ENCODE peak calls at places on chromosomes 5 and 9, in seven cellular contexts. T is sigmoid colon, G is suprapubic skin, O is GM23338, M is HCT116, P is spleen, X is HepG2. D is an unnamed sample. For H3K27me3, the result is how much of the 10 kb centered on the place peaks cover.

GRCh38 chr9:20357207-20357503 is 265.1 kb downstream of the MLLT3 start:
- DNase-seq in O (no peak), M (no peak), X (no peak), T (no peak), G (no peak), P (no peak), D (no peak)

GRCh38 chr9:17401858-17402257 is 177.0 kb upstream of the SH3GL2 start:
- DNase-seq in O (no peak), T (no peak), M (no peak), X (no peak), G (no peak), P (no peak), D (no peak)

GRCh38 chr9:75072895-75073294 is 15.1 kb downstream of the NMRK1 start:
- DNase-seq in X (no peak), G (no peak), P (no peak), O (no peak), T (no peak), M (no peak), D (no peak)

GRCh38 chr9:128414461-128414860 is 6.2 kb upstream of the CERCAM start:
- DNase-seq in G (no peak), O (peak), T (no peak), P (no peak), X (peak), M (no peak), D (no peak)

GRCh38 chr5:120388016-120388781 is 75.9 kb upstream of the PRR16 start:
- DNase-seq in P (no peak), O (no peak), X (no peak), M (no peak), T (no peak), G (no peak), D (no peak)

GRCh38 chr5:110917161-110917875 is 154.2 kb upstream of the TSLP start:
- DNase-seq in O (no peak), P (no peak), M (no peak), G (no peak), X (no peak), T (no peak), D (no peak)

GRCh38 chr5:163574477-163575440 is 69.3 kb downstream of the MAT2B start:
- DNase-seq in M (no peak), G (no peak), T (no peak), X (no peak), O (no peak), P (no peak), D (no peak)

GRCh38 chr5:7904170-7904569 is 35.2 kb downstream of the MTRR start:
- DNase-seq in M (no peak), X (peak), P (no peak), O (no peak), G (no peak), T (no peak), D (no peak)

GRCh38 chr9:85444243-85444642 is 297.5 kb downstream of the AGTPBP1 start:
- DNase-seq in X (no peak), G (no peak), T (no peak), P (no peak), M (no peak), O (no peak), D (no peak)

GRCh38 chr5:173806270-173807035 is 81.7 kb upstream of the CPEB4 start:
- DNase-seq in T (no peak), O (no peak), P (no peak), M (no peak), G (no peak), X (peak), D (no peak)

GRCh38 chr5:156328176-156328575 is 1.2 kb downstream of the SGCD start:
- DNase-seq in G (no peak), O (no peak), X (no peak), M (no peak), P (no peak), T (no peak), D (no peak)

GRCh38 chr5:150502106-150502505 is 5.8 kb upstream of the NDST1 start:
- DNase-seq in P (no peak), T (no peak), M (no peak), X (no peak), O (no peak), G (no peak), D (no peak)

GRCh38 chr9:128702949-128703615 is 779 bp downstream of the PKN3 start:
- DNase-seq in T (peak), P (peak), O (peak), M (no peak), X (no peak), G (no peak), D (no peak)

GRCh38 chr9:137435980-137436760 is 5.0 kb downstream of the ENTPD8 start:
- DNase-seq in T (peak), G (no peak), X (peak), O (no peak), M (peak), P (peak), D (peak)

GRCh38 chr5:36150676-36151433 is 832 bp downstream of the LMBRD2 start:
- DNase-seq in O (peak), P (peak), M (peak), X (peak), G (no peak), T (no peak), D (peak)

GRCh38 chr9:136700959-136701664 is 11.3 kb upstream of the DIPK1B start:
- DNase-seq in X (no peak), M (no peak), P (peak), G (no peak), O (no peak), T (no peak), D (no peak)

GRCh38 chr9:94005272-94005901 is 50.2 kb upstream of the BARX1 start:
- DNase-seq in X (no peak), T (no peak), O (no peak), M (no peak), P (no peak), G (no peak), D (peak)

GRCh38 chr9:32968101-32969011 is 33.1 kb downstream of the APTX start:
- DNase-seq in X (peak), G (no peak), M (peak), P (no peak), O (peak), T (no peak), D (peak)

GRCh38 chr9:16417101-16417500 is 453.4 kb downstream of the BNC2 start:
- DNase-seq in T (no peak), P (no peak), X (no peak), G (no peak), M (no peak), O (no peak), D (no peak)

GRCh38 chr5:5209101-5209500 is 69.0 kb downstream of the ADAMTS16 start:
- DNase-seq in T (no peak), G (no peak), M (no peak), X (no peak), P (no peak), O (no peak), D (no peak)

GRCh38 chr5:2383678-2384025 is 367.8 kb downstream of the IRX2 start:
- DNase-seq in T (no peak), P (no peak), O (no peak), G (no peak), M (no peak), X (no peak), D (no peak)

GRCh38 chr5:67581203-67581602 is 384.6 kb upstream of the CD180 start:
- DNase-seq in G (no peak), X (no peak), T (no peak), P (no peak), M (no peak), O (no peak), D (no peak)

GRCh38 chr9:114718801-114719221 is 36.8 kb upstream of the TEX48 start:
- DNase-seq in O (peak), T (no peak), G (no peak), P (no peak), X (no peak), M (peak), D (peak)

GRCh38 chr5:112418412-112419049 is 546 bp downstream of the EPB41L4A start:
- DNase-seq in X (no peak), G (no peak), T (no peak), O (peak), P (no peak), M (no peak), D (no peak)

GRCh38 chr5:13930721-13931246 is 13.7 kb downstream of the DNAH5 start:
- DNase-seq in M (no peak), P (no peak), T (no peak), G (no peak), O (no peak), X (no peak), D (no peak)

GRCh38 chr5:157915638-157916037 is 56.7 kb upstream of the CLINT1 start:
- DNase-seq in M (no peak), X (peak), P (peak), T (peak), O (no peak), G (no peak), D (peak)

GRCh38 chr5:133818031-133818431 is 150.4 kb downstream of the C5orf15 start:
- DNase-seq in P (no peak), T (peak), O (no peak), G (no peak), M (no peak), X (no peak), D (peak)

GRCh38 chr9:8095531-8096223 is 296.1 kb upstream of the DMAC1 start:
- DNase-seq in G (no peak), X (no peak), O (no peak), T (no peak), M (no peak), P (no peak), D (no peak)

GRCh38 chr5:170573119-170573518 is 69.3 kb downstream of the KCNIP1 start:
- DNase-seq in O (peak), M (no peak), P (no peak), G (peak), T (no peak), X (no peak), D (no peak)

GRCh38 chr5:137231535-137231934 is 267.6 kb downstream of the SPOCK1 start:
- DNase-seq in X (no peak), T (no peak), O (no peak), P (no peak), G (no peak), M (no peak), D (no peak)

GRCh38 chr9:77892171-77892570 is 139.4 kb downstream of the GNAQ start:
- DNase-seq in G (no peak), X (no peak), O (no peak), T (no peak), P (no peak), M (no peak), D (no peak)

GRCh38 chr5:155919125-155919524 is 407.8 kb upstream of the SGCD start:
- DNase-seq in X (no peak), G (no peak), O (no peak), M (no peak), T (no peak), P (no peak), D (no peak)

DNA sequence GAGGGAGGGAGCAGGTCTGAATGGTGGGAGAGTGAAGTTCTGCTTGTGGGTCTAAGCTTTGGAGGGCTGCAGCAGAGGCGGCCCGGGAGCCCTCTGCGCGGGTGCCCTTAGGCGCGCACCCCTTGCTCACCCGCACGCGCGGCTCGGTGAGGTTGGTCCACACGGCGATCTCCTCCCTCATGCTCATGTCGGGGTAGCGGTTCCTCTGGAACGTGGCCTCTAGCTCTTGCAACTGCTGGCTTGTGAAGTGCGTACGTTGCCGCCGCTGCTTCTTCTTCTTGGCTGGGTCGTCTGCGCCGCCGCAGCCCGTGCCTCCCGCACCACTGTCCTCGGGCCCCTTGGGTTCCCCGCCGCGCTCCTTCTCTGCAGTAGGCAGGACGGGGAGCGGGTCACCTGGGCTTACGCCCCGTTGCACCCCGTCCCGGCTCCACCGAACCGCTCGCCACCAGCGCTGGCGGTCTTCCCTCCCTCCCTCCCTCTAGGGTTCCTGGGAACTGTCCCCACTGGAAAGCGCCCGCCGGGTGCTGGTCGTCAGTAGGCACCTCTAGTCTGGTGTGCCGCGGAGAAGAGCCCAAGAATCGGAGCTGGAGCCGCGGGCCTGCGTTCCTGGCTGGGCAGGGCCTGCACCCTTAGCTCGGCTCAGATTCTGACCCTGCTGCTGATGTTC is 2.7 kb downstream of the PITX1 start:
- DNase-seq in G (no peak), P (no peak), X (no peak), T (peak), M (no peak), O (peak), D (no peak)
- H3K27me3 ChIP-seq in G (half or more), P (half or more), X (under half), T (half or more), M (under half), O (half or more), D (half or more)

GRCh38 chr9:72338631-72339030 is 26.4 kb downstream of the ZFAND5 start:
- DNase-seq in O (no peak), X (no peak), M (no peak), G (no peak), P (no peak), T (no peak), D (no peak)
- TF ChIP-seq POLR2AphosphoS5 in O (no peak), X (no peak), M (no peak), G (no peak), P (no peak), T (no peak), D (no peak)

DNA sequence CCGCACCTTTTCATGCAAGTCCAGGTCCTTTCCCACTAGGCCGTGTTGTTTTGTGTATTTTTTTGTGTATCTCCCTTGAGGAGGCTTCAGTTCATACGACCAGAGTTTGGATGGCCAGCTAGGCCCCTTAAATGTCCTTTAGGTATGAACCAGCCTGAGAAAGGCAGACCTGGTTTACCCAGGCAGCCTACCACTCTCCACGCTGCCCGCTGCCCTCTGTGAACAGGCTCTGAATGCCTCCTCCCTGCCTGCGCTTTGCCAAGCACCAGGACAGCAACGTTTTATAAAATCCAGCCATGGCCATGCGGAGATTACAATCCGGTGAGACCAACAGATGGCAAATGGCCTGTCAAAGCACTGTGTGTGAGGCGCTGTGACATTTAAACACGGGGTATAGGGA is 626 bp upstream of the CLTB start:
- DNase-seq in O (no peak), X (no peak), T (no peak), G (no peak), P (no peak), M (no peak), D (no peak)
- H3K27ac ChIP-seq in O (no peak), X (no peak), T (peak), G (peak), P (peak), M (peak), D (peak)

GRCh38 chr5:73438897-73439470 is 9.6 kb downstream of the FOXD1 start:
- DNase-seq in O (no peak), M (no peak), G (no peak), T (no peak), X (no peak), P (no peak), D (no peak)
- H3K27me3 ChIP-seq in O (half or more), M (under half), G (half or more), T (half or more), X (half or more), P (half or more), D (half or more)

GRCh38 chr9:122821278-122821952 is 7.0 kb downstream of the PDCL start:
- DNase-seq in M (no peak), G (no peak), O (no peak), T (peak), X (no peak), P (no peak), D (no peak)
- TF ChIP-seq POLR2AphosphoS5 in M (no peak), G (no peak), O (no peak), T (peak), X (no peak), P (no peak), D (peak)

DNA sequence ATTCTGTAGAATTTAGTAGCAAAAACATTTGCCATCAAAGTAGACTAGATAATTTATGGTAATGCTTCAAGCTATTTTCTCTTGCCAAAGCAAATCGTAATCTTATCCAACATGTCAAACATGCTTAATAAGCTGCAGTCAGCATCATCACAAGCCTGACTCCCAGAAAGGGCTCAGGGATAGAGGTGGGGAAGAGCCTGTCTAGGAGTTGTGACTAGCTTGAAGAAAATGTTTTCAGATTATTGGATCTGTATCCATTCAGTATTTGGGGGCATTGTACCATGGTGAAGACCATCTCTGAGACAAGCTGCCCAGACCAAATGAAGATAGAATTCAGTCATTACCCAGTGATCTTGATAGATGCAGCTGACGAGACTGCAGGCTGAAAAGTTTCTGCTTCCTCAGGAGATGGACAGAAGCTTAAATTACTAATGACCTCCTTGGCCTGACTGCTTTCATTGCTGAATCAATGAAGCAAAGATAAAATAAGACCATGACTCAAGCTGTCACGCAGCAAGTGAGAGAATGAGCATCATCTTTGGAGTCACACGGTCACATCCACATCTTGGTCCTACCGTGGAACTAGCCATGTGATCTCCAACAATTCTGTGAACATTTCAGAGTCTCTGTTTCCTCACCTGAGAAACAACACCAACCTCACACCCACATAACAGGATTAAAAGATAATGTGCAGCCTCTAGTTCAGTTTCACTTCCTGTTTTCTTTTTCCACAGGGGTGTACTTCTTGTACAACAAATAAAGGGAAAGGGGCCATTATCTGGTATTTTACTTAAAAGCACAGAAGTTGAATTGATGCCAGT is 9.4 kb downstream of the ERAP2 start:
- DNase-seq in O (no peak), T (no peak), G (no peak), P (no peak), M (no peak), X (no peak), D (no peak)
- H3K27ac ChIP-seq in O (no peak), T (no peak), G (no peak), P (peak), M (no peak), X (no peak), D (no peak)

GRCh38 chr9:76644647-76645250 is 119.5 kb upstream of the PCA3 start:
- DNase-seq in X (no peak), T (no peak), P (no peak), G (no peak), M (no peak), O (no peak), D (no peak)
- H3K27me3 ChIP-seq in X (under half), T (under half), P (under half), G (under half), M (under half), O (under half), D (under half)

GRCh38 chr5:76724871-76725270 is 8.9 kb downstream of the F2R start:
- DNase-seq in P (no peak), G (no peak), T (no peak), X (peak), O (no peak), M (no peak), D (no peak)
- TF ChIP-seq POLR2AphosphoS5 in P (no peak), G (no peak), T (no peak), X (no peak), O (no peak), M (no peak), D (no peak)

GRCh38 chr5:29262683-29263082 is 1930.8 kb upstream of the CDH6 start:
- DNase-seq in P (no peak), O (no peak), X (no peak), M (no peak), T (no peak), G (no peak), D (no peak)
- H3K27ac ChIP-seq in P (no peak), O (no peak), X (no peak), M (no peak), T (no peak), G (no peak), D (no peak)